ENCODE peak calls at places on chromosomes 11 and 22, in four cellular contexts. N, O, J and E are unnamed samples.
A peak's percentile ranks its signal among the peaks of the same experiment; 100 is the strongest.

GRCh38 chr11:67230406-67230805 is 35.9 kb upstream of the GRK2 start:
- DNase-seq in N (no peak), O (no peak), J (no peak), E (no peak)

GRCh38 chr11:129331217-129331616 is 44.4 kb upstream of the BARX2 start:
- DNase-seq in N (no peak), O (no peak), J (no peak), E (no peak)

GRCh38 chr11:96095884-96096301 is 172.0 kb upstream of the MTMR2 start:
- DNase-seq in N (no peak), O (no peak), J (no peak), E (no peak)

GRCh38 chr11:69868003-69868865 is 49.0 kb upstream of the FGF3 start:
- DNase-seq in N (no peak), O (no peak), J (no peak), E (no peak)

GRCh38 chr11:15893080-15893492 is 463.3 kb downstream of the SOX6 start:
- DNase-seq in N (no peak), O (no peak), J (no peak), E (no peak)

GRCh38 chr11:69131644-69132300 is 24.0 kb upstream of the SMIM38 start:
- DNase-seq in N (no peak), O (no peak), J (no peak), E (no peak)

GRCh38 chr11:44071157-44071556 is 5.1 kb downstream of the ACCS start:
- DNase-seq in N (no peak), O (no peak), J (no peak), E (no peak)

GRCh38 chr11:63985812-63986155 is 454 bp upstream of the OTUB1 start:
- DNase-seq in N (peak; percentile 57), O (peak; percentile 43), J (peak; percentile 50), E (no peak)

GRCh38 chr11:29448246-29448877 is 568.5 kb downstream of the KCNA4 start:
- DNase-seq in N (no peak), O (no peak), J (no peak), E (no peak)

GRCh38 chr22:20839837-20840645 is 18.6 kb downstream of the PI4KA start:
- DNase-seq in N (no peak), O (no peak), J (no peak), E (no peak)

GRCh38 chr22:36452473-36453265 is 28.8 kb downstream of the TXN2 start:
- DNase-seq in N (no peak), O (no peak), J (no peak), E (no peak)

GRCh38 chr22:46348099-46348695 is 12.7 kb downstream of the TRMU start:
- DNase-seq in N (no peak), O (no peak), J (no peak), E (no peak)

GRCh38 chr11:75790986-75791385 is 22.4 kb downstream of the DGAT2 start:
- DNase-seq in N (no peak), O (no peak), J (no peak), E (no peak)

GRCh38 chr11:122851366-122852011 is 13.2 kb downstream of the CRTAM start:
- DNase-seq in N (no peak), O (no peak), J (no peak), E (peak; percentile 62)

GRCh38 chr11:26753738-26754504 is 32.1 kb upstream of the SLC5A12 start:
- DNase-seq in N (no peak), O (peak; percentile 2), J (no peak), E (no peak)

GRCh38 chr11:122268601-122269130 is 152.7 kb upstream of the BLID start:
- DNase-seq in N (no peak), O (no peak), J (no peak), E (no peak)

GRCh38 chr11:42631223-42631843 is 680.5 kb upstream of the API5 start:
- DNase-seq in N (no peak), O (no peak), J (no peak), E (no peak)

GRCh38 chr11:119024430-119025098 is 6.0 kb downstream of the TRAPPC4 start:
- DNase-seq in N (no peak), O (no peak), J (no peak), E (no peak)

GRCh38 chr11:4064278-4064955 is 30.2 kb upstream of the RRM1 start:
- DNase-seq in N (no peak), O (no peak), J (no peak), E (peak; percentile 64)

DNA sequence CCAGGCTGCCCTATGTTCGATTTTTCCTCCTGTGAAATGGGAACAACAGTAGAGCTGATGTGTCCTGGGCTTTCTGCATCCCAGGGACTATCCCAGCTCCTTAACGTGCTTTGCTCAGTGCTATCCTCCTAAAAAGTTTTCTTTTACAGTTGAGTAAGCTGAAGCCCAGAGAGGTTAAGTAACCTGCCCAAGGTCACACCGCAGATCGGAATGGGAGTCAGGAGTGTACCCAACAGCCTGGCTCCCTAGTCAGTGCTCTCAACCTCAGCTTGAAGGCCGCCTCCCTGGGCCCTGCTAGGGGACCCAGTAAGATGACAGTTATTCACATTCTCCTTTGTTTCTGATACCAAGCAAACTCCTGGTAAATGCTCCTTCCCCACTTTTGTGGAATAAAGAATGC is 45.9 kb downstream of the PARVB start:
- DNase-seq in N (no peak), O (no peak), J (no peak), E (no peak)
- H3K27ac ChIP-seq in N (no peak overlapping the region), O (no peak overlapping the region), J (no peak overlapping the region), E (no peak overlapping the region)

DNA sequence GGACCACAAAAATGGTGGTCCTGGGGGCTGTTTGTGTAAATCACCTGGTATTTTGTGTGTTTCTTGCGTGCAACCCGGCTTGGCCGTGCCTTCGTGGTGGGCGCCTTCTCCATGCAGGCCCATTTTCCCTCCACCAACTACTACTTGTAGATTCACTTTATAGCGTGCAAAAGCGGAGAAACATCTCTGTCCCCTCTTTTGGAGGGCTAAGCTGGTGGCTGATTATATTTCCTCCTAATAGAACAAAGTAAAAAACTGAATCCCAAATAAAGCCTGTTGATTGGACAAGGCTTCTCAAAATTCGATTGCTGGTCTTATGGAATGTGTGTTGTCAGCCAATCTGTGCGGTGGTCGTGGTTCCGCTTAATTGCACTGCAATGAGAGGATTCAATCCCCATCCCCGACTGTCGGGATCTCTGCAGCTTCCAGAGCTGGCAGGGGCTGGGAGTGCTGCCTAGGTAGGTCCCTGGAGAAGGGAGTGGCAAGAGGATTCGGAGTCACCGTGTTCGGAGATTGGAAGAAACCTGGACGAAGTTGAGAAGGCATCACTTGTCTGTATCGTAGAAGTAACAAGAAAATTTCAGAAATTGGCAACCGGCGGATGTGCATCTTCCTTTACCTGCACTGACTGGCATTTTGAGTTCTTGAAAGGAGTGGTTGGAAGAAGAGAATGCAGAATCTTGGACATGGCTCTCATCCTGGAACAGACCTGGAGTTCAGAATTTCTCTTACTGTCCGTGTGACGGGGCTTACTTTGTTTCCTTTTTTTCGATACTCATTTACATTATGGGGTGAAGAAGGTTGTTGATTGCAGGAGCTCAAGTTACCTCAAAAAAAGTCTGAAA is 1.1 kb downstream of the HMGXB4 start:
- DNase-seq in N (no peak), O (peak; percentile 11), J (no peak), E (no peak)
- H3K27ac ChIP-seq in N (peak overlapping the region; percentile 75), O (peak overlapping the region; percentile 81), J (peak overlapping the region; percentile 85), E (peak overlapping the region; percentile 99)

GRCh38 chr11:65767406-65767805 is 13.4 kb downstream of the AP5B1 start:
- DNase-seq in N (no peak), O (no peak), J (no peak), E (peak; percentile 8)

GRCh38 chr11:65766535-65766934 is 14.2 kb downstream of the AP5B1 start:
- DNase-seq in N (no peak), O (peak; percentile 84), J (no peak), E (peak; percentile 89)

GRCh38 chr11:65764434-65764833 is 16.3 kb downstream of the AP5B1 start:
- DNase-seq in N (no peak), O (no peak), J (no peak), E (no peak)
- H3K27ac ChIP-seq in N (no peak overlapping the region), O (no peak overlapping the region), J (no peak overlapping the region), E (no peak overlapping the region)

DNA sequence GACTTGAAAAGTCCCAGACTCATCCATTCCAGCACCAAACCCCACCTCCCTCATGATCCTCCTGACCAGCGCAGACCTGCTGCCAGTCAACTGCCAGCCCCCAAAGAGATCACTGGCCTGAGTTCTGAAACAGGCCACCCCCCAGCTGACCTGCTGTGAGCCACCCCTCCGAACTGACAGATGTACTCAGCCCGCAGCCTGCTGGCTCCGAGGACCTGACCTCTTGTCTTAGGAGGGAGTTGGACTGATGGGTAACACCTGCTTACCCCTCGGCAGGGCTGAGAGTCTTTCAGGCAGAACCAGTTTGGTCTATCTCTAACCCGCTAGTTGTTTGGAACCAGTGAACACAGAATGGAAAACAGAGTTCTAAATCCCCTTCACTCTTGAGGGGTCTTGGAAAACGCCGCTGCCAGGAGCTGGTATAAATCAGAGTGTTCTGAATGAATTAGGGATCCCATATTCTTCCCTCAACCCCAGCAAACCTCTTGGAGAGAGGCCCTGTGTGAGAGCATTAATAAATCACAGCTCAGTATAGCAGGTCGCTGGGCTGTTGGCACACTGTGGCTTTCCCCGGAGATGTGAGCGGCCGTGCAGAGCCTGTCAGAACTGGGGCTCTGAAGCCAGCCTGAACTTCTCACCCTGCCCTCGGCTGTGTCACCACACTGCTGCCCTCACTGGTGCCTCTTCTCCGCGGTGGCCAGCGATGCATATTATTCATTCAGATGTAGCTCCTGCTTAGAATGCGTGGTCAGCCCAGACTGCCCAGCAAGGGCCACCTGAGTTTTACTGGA is 165.1 kb upstream of the NCAM1 start:
- DNase-seq in N (no peak), O (no peak), J (no peak), E (no peak)
- H3K27ac ChIP-seq in N (no peak overlapping the region), O (no peak overlapping the region), J (no peak overlapping the region), E (peak overlapping the region; percentile 75)

GRCh38 chr11:74695705-74696280 is 35.4 kb downstream of the CHRDL2 start:
- DNase-seq in N (no peak), O (no peak), J (no peak), E (no peak)

GRCh38 chr11:74697722-74698121 is 33.5 kb downstream of the CHRDL2 start:
- DNase-seq in N (no peak), O (no peak), J (no peak), E (no peak)

GRCh38 chr11:74694536-74694935 is 36.7 kb downstream of the CHRDL2 start:
- DNase-seq in N (no peak), O (no peak), J (no peak), E (no peak)

GRCh38 chr11:74696488-74696887 is 34.7 kb downstream of the CHRDL2 start:
- DNase-seq in N (no peak), O (no peak), J (no peak), E (no peak)

GRCh38 chr11:74696932-74697687 is 34.1 kb downstream of the CHRDL2 start:
- DNase-seq in N (no peak), O (no peak), J (no peak), E (peak; percentile 96)
- H3K27ac ChIP-seq in N (no peak overlapping the region), O (no peak overlapping the region), J (no peak overlapping the region), E (peak overlapping the region; percentile 92)

GRCh38 chr22:28112130-28112529 is 193.1 kb upstream of the PITPNB start:
- DNase-seq in N (no peak), O (no peak), J (no peak), E (no peak)

GRCh38 chr22:28105988-28106387 is 186.9 kb upstream of the PITPNB start:
- DNase-seq in N (no peak), O (no peak), J (no peak), E (peak; percentile 21)

GRCh38 chr22:28111501-28111900 is 192.4 kb upstream of the PITPNB start:
- DNase-seq in N (no peak), O (no peak), J (no peak), E (no peak)

GRCh38 chr22:28106601-28107000 is 187.5 kb upstream of the PITPNB start:
- DNase-seq in N (no peak), O (no peak), J (no peak), E (no peak)

DNA sequence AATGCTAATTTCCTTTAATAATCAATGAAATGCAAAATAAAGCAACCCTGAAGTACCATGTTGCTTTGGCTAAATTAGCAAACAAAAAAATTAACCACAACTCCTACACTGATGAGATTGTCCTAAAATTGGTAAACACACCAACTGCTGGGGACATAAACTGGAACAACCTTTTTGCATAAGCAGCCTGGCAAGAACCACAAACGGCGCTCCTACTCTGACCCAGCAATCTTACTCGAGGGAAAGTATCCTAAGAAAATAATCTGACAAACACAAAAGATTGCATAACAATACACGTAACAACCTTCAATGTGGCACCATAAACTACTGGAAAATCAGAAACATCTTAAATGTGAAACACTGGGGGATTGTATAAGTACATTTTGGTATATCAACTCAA is 189.8 kb upstream of the PITPNB start:
- DNase-seq in N (no peak), O (no peak), J (no peak), E (no peak)
- H3K27ac ChIP-seq in N (no peak overlapping the region), O (no peak overlapping the region), J (no peak overlapping the region), E (no peak overlapping the region)